ENCODE peak calls at places on chromosomes 16 and 17, in six cellular contexts. S is tibial nerve; W is CD8-positive, alpha-beta memory T cell; G is lung; X is AG10803; O is A549. Y is an unnamed sample.

GRCh38 chr16:11610580-11610979 is 23.9 kb upstream of the LITAF start:
- DNase-seq in S (no peak), W (no peak), G (no peak), X (no peak), O (peak), Y (no peak)

GRCh38 chr16:78493573-78493972 is 394.1 kb downstream of the WWOX start:
- DNase-seq in S (no peak), W (no peak), G (no peak), X (no peak), O (no peak), Y (no peak)

GRCh38 chr16:83946154-83946780 is 6.8 kb upstream of the OSGIN1 start:
- DNase-seq in S (no peak), W (no peak), G (no peak), X (no peak), O (no peak), Y (no peak)

GRCh38 chr17:64061157-64061898 is 40.9 kb upstream of the ICAM2 start:
- DNase-seq in S (no peak), W (no peak), G (no peak), X (no peak), O (no peak), Y (peak)

GRCh38 chr16:50884066-50884860 is 142.4 kb downstream of the CYLD start:
- DNase-seq in S (no peak), W (peak), G (peak), X (no peak), O (peak), Y (no peak)

GRCh38 chr16:47018223-47018891 is 44.9 kb upstream of the DNAJA2 start:
- DNase-seq in S (no peak), W (peak), G (peak), X (no peak), O (peak), Y (peak)

GRCh38 chr16:86457621-86458456 is 52.5 kb upstream of the FOXF1 start:
- DNase-seq in S (peak), W (no peak), G (no peak), X (peak), O (no peak), Y (peak)

GRCh38 chr16:633336-634050 is 2.6 kb downstream of the METTL26 start:
- DNase-seq in S (no peak), W (no peak), G (no peak), X (no peak), O (no peak), Y (no peak)

GRCh38 chr17:9977175-9977574 is 72.1 kb upstream of the RCVRN start:
- DNase-seq in S (no peak), W (no peak), G (no peak), X (no peak), O (no peak), Y (no peak)

GRCh38 chr17:74739227-74739831 is 2.3 kb downstream of the RAB37 start:
- DNase-seq in S (no peak), W (no peak), G (no peak), X (no peak), O (no peak), Y (no peak)

GRCh38 chr17:72411124-72411563 is 290.3 kb downstream of the SOX9 start:
- DNase-seq in S (no peak), W (no peak), G (no peak), X (no peak), O (peak), Y (no peak)

GRCh38 chr16:24906199-24906808 is 60.5 kb downstream of the SLC5A11 start:
- DNase-seq in S (no peak), W (no peak), G (no peak), X (peak), O (peak), Y (peak)

GRCh38 chr16:57313509-57313908 is 29.0 kb upstream of the PLLP start:
- DNase-seq in S (no peak), W (no peak), G (no peak), X (no peak), O (no peak), Y (no peak)

GRCh38 chr16:16004314-16004749 is 54.9 kb downstream of the ABCC1 start:
- DNase-seq in S (no peak), W (no peak), G (no peak), X (peak), O (peak), Y (peak)

GRCh38 chr17:4576729-4577322 is 7.5 kb upstream of the SMTNL2 start:
- DNase-seq in S (no peak), W (no peak), G (no peak), X (no peak), O (no peak), Y (no peak)

GRCh38 chr17:71764507-71764906 is 356.3 kb upstream of the SOX9 start:
- DNase-seq in S (no peak), W (no peak), G (no peak), X (no peak), O (peak), Y (no peak)

GRCh38 chr17:10117581-10118001 is 80.8 kb downstream of the GAS7 start:
- DNase-seq in S (no peak), W (peak), G (no peak), X (no peak), O (no peak), Y (no peak)

GRCh38 chr17:59890720-59891119 is 2.0 kb downstream of the TUBD1 start:
- DNase-seq in S (no peak), W (no peak), G (no peak), X (peak), O (peak), Y (no peak)

GRCh38 chr17:80664217-80664780 is 119.7 kb downstream of the RPTOR start:
- DNase-seq in S (no peak), W (no peak), G (no peak), X (no peak), O (no peak), Y (peak)

GRCh38 chr17:42409467-42410351 is 13.3 kb downstream of the CAVIN1 start:
- DNase-seq in S (peak), W (no peak), G (peak), X (peak), O (peak), Y (peak)

GRCh38 chr17:61468263-61468907 is 16.2 kb downstream of the TBX4 start:
- DNase-seq in S (no peak), W (no peak), G (no peak), X (no peak), O (no peak), Y (no peak)

GRCh38 chr17:77957215-77957868 is 1.2 kb upstream of the TNRC6C start:
- DNase-seq in S (peak), W (no peak), G (no peak), X (peak), O (peak), Y (peak)

GRCh38 chr16:4892356-4893102 is 44.4 kb downstream of the PPL start:
- DNase-seq in S (no peak), W (no peak), G (no peak), X (peak), O (no peak), Y (peak)

GRCh38 chr16:19974607-19975006 is 90.0 kb upstream of the GPRC5B start:
- DNase-seq in S (no peak), W (no peak), G (no peak), X (no peak), O (no peak), Y (no peak)

GRCh38 chr16:68711421-68712139 is 25.5 kb upstream of the CDH1 start:
- DNase-seq in S (no peak), W (no peak), G (no peak), X (no peak), O (no peak), Y (no peak)

GRCh38 chr17:1082579-1082978 is 85.7 kb downstream of the TIMM22 start:
- DNase-seq in S (no peak), W (no peak), G (no peak), X (peak), O (no peak), Y (peak)

GRCh38 chr16:38941-39892 is 14.2 kb downstream of the POLR3K start:
- DNase-seq in S (no peak), W (peak), G (peak), X (no peak), O (no peak), Y (no peak)

GRCh38 chr16:4682084-4682581 is 11.2 kb upstream of the NUDT16L1 start:
- DNase-seq in S (no peak), W (no peak), G (no peak), X (no peak), O (no peak), Y (no peak)

GRCh38 chr17:66349549-66350245 is 47.3 kb downstream of the PRKCA start:
- DNase-seq in S (no peak), W (no peak), G (no peak), X (no peak), O (no peak), Y (no peak)

GRCh38 chr17:71726320-71726719 is 394.5 kb upstream of the SOX9 start:
- DNase-seq in S (no peak), W (no peak), G (no peak), X (no peak), O (no peak), Y (no peak)

GRCh38 chr16:55100100-55100499 is 169.4 kb downstream of the IRX5 start:
- DNase-seq in S (no peak), W (no peak), G (no peak), X (no peak), O (no peak), Y (no peak)

GRCh38 chr16:87027056-87027616 is 290.1 kb downstream of the C16orf95 start:
- DNase-seq in S (no peak), W (no peak), G (no peak), X (no peak), O (no peak), Y (no peak)

GRCh38 chr16:57623251-57624043 is 5.0 kb upstream of the ADGRG1 start:
- DNase-seq in S (no peak), W (no peak), G (no peak), X (no peak), O (peak), Y (no peak)

GRCh38 chr16:48862087-48862532 is 252.1 kb upstream of the N4BP1 start:
- DNase-seq in S (no peak), W (no peak), G (no peak), X (peak), O (peak), Y (peak)

GRCh38 chr16:57897053-57897784 is 73.7 kb downstream of the CNGB1 start:
- DNase-seq in S (no peak), W (no peak), G (no peak), X (no peak), O (no peak), Y (no peak)

GRCh38 chr17:54521137-54521536 is 379.5 kb upstream of the TOM1L1 start:
- DNase-seq in S (no peak), W (no peak), G (no peak), X (no peak), O (no peak), Y (no peak)

GRCh38 chr17:54524501-54524900 is 376.2 kb upstream of the TOM1L1 start:
- DNase-seq in S (no peak), W (no peak), G (no peak), X (no peak), O (no peak), Y (no peak)

DNA sequence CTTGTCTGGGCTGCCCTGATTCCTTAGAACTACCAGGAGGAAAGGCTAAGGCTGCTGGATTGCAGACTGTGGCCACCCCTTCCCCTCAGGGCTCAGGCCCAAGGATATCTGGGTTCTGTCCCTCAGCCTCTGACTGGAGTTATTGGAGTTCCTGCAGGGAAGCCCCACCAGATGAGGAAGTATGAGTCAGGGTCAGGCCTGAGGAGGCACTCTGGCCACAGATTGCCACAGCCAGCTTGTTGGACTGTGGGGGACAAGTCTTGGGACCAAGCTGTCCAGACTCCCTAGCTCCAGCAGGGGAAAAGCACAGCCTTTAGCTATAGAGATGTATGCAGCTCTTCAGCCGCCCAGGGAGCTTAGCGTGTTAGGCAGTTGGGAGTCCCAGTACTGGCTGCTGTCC is 381.9 kb upstream of the TOM1L1 start:
- DNase-seq in S (no peak), W (no peak), G (no peak), X (no peak), O (no peak), Y (no peak)
- H3K4me3 ChIP-seq in S (no peak), W (no peak), G (no peak), X (no peak), O (no peak), Y (no peak)

GRCh38 chr16:58913456-58913855 is 179.3 kb upstream of the GOT2 start:
- DNase-seq in S (no peak), W (no peak), G (no peak), X (no peak), O (no peak), Y (no peak)
- H3K4me3 ChIP-seq in S (no peak), W (no peak), G (no peak), X (no peak), O (no peak), Y (no peak)

GRCh38 chr17:76714822-76715461 is 4.2 kb upstream of the MXRA7 start:
- DNase-seq in S (peak), W (peak), G (peak), X (peak), O (peak), Y (peak)

GRCh38 chr17:76714336-76714735 is 3.6 kb upstream of the MXRA7 start:
- DNase-seq in S (no peak), W (no peak), G (no peak), X (no peak), O (no peak), Y (no peak)

GRCh38 chr17:76716834-76717205 is 6.1 kb upstream of the MXRA7 start:
- DNase-seq in S (no peak), W (no peak), G (no peak), X (peak), O (no peak), Y (peak)

GRCh38 chr17:76715462-76715830 is 4.7 kb upstream of the MXRA7 start:
- DNase-seq in S (no peak), W (no peak), G (no peak), X (no peak), O (no peak), Y (no peak)

GRCh38 chr17:76716146-76716833 is 5.5 kb upstream of the MXRA7 start:
- DNase-seq in S (peak), W (peak), G (peak), X (peak), O (no peak), Y (peak)
- H3K4me3 ChIP-seq in S (no peak), W (no peak), G (no peak), X (peak), O (no peak), Y (peak)

DNA sequence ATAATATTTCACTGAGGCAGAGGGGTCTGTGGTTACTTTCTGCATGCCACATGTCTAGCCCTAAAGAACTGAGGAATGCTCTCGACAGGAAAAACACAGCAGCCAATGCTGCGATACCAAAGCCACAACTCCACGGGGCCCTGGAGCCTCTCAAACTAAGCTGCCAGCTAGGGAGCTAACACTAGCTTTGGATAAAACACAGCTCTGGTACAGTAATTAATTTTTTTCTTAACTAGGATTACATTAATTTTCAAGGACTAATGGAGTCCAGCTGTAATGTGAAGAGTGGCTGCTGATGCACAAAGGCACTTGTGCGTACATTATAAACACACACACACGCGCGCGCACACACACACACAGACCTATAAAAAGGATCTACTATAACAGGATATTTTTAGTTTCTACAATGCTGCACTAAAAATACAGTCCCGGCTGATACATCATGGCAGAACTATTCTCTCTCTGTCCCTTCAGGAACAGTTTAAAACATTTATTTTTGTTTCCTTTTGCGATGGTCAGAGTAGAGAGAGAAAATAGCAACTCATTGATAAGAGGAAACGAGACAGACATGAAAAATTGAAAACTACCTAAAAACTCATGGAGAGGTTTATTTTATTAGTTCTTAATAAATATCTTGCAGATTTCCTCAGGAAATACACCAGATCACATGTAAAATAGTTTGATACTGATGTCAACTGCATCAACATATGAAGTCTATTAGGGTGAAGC is 88.5 kb downstream of the SMG6 start:
- DNase-seq in S (no peak), W (no peak), G (no peak), X (peak), O (no peak), Y (peak)
- H3K4me3 ChIP-seq in S (peak), W (peak), G (no peak), X (peak), O (no peak), Y (peak)

DNA sequence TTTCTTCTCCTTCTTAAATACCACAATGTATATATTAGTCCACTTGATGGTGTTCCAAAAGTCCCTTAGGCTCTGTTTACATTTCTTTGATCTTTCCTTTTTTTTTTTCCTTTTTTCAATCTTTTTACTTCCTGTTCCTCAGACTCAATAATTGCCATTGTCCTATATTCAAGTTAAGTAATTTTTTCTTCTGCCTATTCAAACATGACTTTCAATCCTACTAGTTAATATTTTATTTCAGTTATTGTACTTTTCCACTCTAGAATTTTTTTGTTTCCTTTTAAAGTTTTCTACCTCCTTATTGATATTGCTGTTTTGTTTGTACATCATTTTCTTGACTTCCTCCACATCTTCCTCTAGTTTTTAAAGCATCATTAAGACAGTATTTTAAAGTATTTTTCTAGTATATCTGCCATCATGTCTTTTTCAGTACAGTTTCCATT is 15.8 kb upstream of the UQCRC2 start:
- DNase-seq in S (no peak), W (no peak), G (no peak), X (no peak), O (peak), Y (no peak)
- H3K4me3 ChIP-seq in S (no peak), W (no peak), G (no peak), X (no peak), O (no peak), Y (no peak)

DNA sequence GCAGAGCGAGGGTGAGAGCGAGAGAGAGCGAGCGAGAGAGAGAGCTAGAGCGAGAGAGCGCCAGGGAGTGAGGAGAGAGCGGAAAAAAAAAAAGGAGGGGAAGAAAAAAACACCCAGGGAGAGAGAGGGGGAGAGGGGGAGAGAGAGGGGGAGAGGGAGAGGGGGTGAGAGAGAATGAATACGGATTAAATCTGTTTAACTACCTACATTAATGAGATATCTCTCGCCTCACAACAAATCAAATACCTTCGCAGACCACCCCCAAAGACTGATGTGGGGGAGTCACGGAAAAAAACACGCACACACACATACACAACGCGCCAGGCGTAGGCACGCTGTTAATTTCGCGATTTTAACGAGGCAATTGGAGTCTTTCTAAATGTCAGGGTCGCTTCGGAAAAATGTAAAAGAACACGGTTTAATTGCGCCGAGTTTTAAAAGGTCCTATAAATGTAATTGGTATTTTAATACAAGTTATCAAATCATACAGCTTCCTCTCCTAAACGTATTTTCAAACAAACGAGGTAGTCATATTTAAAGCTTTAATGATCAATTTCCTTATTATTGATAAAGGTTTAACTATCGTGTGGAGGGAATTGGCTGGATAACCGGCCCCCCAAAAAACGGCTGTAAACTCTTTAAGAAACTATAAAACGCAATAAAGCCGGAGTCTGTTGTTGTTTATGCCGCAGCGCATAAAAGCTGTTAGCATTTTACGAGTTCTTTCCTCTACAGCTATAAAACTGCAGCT is at the start of gene HOXB8:
- DNase-seq in S (no peak), W (no peak), G (no peak), X (no peak), O (no peak), Y (no peak)
- H3K4me3 ChIP-seq in S (peak), W (no peak), G (no peak), X (peak), O (peak), Y (no peak)

GRCh38 chr17:6173653-6174052 is 103.5 kb downstream of the WSCD1 start:
- DNase-seq in S (no peak), W (no peak), G (no peak), X (no peak), O (no peak), Y (no peak)

GRCh38 chr17:6166492-6167179 is 96.5 kb downstream of the WSCD1 start:
- DNase-seq in S (no peak), W (no peak), G (no peak), X (no peak), O (no peak), Y (no peak)

GRCh38 chr17:6165806-6166205 is 95.6 kb downstream of the WSCD1 start:
- DNase-seq in S (no peak), W (no peak), G (no peak), X (no peak), O (no peak), Y (no peak)

GRCh38 chr17:6172642-6173330 is 102.6 kb downstream of the WSCD1 start:
- DNase-seq in S (no peak), W (no peak), G (no peak), X (no peak), O (no peak), Y (no peak)

DNA sequence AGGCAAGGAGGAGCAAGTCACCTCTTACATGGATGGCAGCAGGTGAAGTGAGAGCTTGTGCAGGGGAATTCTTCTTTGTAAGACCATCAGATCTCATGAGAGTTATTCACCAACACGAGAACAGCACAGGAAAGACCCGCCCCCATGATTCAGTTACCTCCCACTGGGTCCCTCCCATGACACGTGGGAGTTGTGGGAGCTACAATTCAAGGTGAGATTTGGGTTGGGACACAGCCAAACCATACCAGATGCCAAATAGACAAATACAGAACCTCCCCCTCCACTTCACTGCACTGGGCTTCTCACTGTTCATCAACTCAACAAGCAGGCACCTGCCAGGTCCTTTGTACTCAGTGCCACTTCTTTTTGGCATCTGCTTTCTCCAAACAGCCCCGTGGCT is 100.2 kb downstream of the WSCD1 start:
- DNase-seq in S (no peak), W (no peak), G (no peak), X (no peak), O (no peak), Y (no peak)
- H3K4me3 ChIP-seq in S (no peak), W (no peak), G (no peak), X (no peak), O (no peak), Y (no peak)

GRCh38 chr16:85151079-85151602 is 38.9 kb upstream of the CIBAR2 start:
- DNase-seq in S (no peak), W (no peak), G (no peak), X (no peak), O (no peak), Y (no peak)
- H3K4me3 ChIP-seq in S (no peak), W (no peak), G (no peak), X (no peak), O (no peak), Y (no peak)